ENCODE peak calls at places on chromosomes 5 and 9, in four cellular contexts. One of them, this sample, is unnamed.

GRCh38 chr5:310941-311434 is 10.5 kb upstream of the AHRR start:
- DNase-seq in DMS 273 treated with DMSO at 0.1 percent for 48 hours: no peak
- DNase-seq in left cardiac atrium: no peak
- DNase-seq in GM19239: no peak
- DNase-seq in this sample: no peak

GRCh38 chr9:96556701-96557461 is 62.8 kb downstream of the CDC14B start:
- DNase-seq in DMS 273 treated with DMSO at 0.1 percent for 48 hours: no peak
- DNase-seq in left cardiac atrium: peak; percentile 27
- DNase-seq in GM19239: no peak
- DNase-seq in this sample: peak; percentile 42

GRCh38 chr5:34517249-34517648 is 138.9 kb upstream of the RAI14 start:
- DNase-seq in DMS 273 treated with DMSO at 0.1 percent for 48 hours: no peak
- DNase-seq in left cardiac atrium: no peak
- DNase-seq in GM19239: no peak
- DNase-seq in this sample: no peak

GRCh38 chr9:97038551-97038908 is 412 bp downstream of the CTSV start:
- DNase-seq in DMS 273 treated with DMSO at 0.1 percent for 48 hours: no peak
- DNase-seq in left cardiac atrium: no peak
- DNase-seq in GM19239: no peak
- DNase-seq in this sample: no peak

GRCh38 chr9:38417003-38417965 is 7.0 kb downstream of the IGFBPL1 start:
- DNase-seq in DMS 273 treated with DMSO at 0.1 percent for 48 hours: no peak
- DNase-seq in left cardiac atrium: no peak
- DNase-seq in GM19239: no peak
- DNase-seq in this sample: no peak

GRCh38 chr9:93007529-93008058 is 50.9 kb upstream of the SUSD3 start:
- DNase-seq in DMS 273 treated with DMSO at 0.1 percent for 48 hours: no peak
- DNase-seq in left cardiac atrium: no peak
- DNase-seq in GM19239: no peak
- DNase-seq in this sample: no peak

GRCh38 chr5:154444559-154445421 is 1.0 kb upstream of the SAP30L start:
- DNase-seq in DMS 273 treated with DMSO at 0.1 percent for 48 hours: no peak
- DNase-seq in left cardiac atrium: no peak
- DNase-seq in GM19239: no peak
- DNase-seq in this sample: no peak

GRCh38 chr9:91580136-91580535 is 156.5 kb upstream of the NFIL3 start:
- DNase-seq in DMS 273 treated with DMSO at 0.1 percent for 48 hours: no peak
- DNase-seq in left cardiac atrium: no peak
- DNase-seq in GM19239: no peak
- DNase-seq in this sample: no peak

GRCh38 chr9:93164085-93164484 is 19.9 kb upstream of the WNK2 start:
- DNase-seq in DMS 273 treated with DMSO at 0.1 percent for 48 hours: no peak
- DNase-seq in left cardiac atrium: no peak
- DNase-seq in GM19239: no peak
- DNase-seq in this sample: no peak

GRCh38 chr5:178467261-178468195 is 122.7 kb downstream of the COL23A1 start:
- DNase-seq in DMS 273 treated with DMSO at 0.1 percent for 48 hours: no peak
- DNase-seq in left cardiac atrium: peak; percentile 59
- DNase-seq in GM19239: no peak
- DNase-seq in this sample: peak; percentile 74

GRCh38 chr5:32309766-32310165 is 3.0 kb downstream of the MTMR12 start:
- DNase-seq in DMS 273 treated with DMSO at 0.1 percent for 48 hours: no peak
- DNase-seq in left cardiac atrium: no peak
- DNase-seq in GM19239: no peak
- DNase-seq in this sample: no peak

GRCh38 chr9:108517591-108518365 is 338.0 kb downstream of the ACTL7B start:
- DNase-seq in DMS 273 treated with DMSO at 0.1 percent for 48 hours: no peak
- DNase-seq in left cardiac atrium: no peak
- DNase-seq in GM19239: no peak
- DNase-seq in this sample: no peak

GRCh38 chr5:150672237-150672883 is 11.3 kb downstream of the MYOZ3 start:
- DNase-seq in DMS 273 treated with DMSO at 0.1 percent for 48 hours: no peak
- DNase-seq in left cardiac atrium: peak; percentile 66
- DNase-seq in GM19239: no peak
- DNase-seq in this sample: peak; percentile 67

GRCh38 chr9:121326130-121326838 is 43.8 kb downstream of the STOM start:
- DNase-seq in DMS 273 treated with DMSO at 0.1 percent for 48 hours: no peak
- DNase-seq in left cardiac atrium: peak; percentile 95
- DNase-seq in GM19239: no peak
- DNase-seq in this sample: peak; percentile 93

GRCh38 chr9:89022902-89023301 is 31.6 kb downstream of the S1PR3 start:
- DNase-seq in DMS 273 treated with DMSO at 0.1 percent for 48 hours: no peak
- DNase-seq in left cardiac atrium: peak; percentile 49
- DNase-seq in GM19239: no peak
- DNase-seq in this sample: no peak

GRCh38 chr5:123207852-123208251 is 118.8 kb downstream of the PRDM6 start:
- DNase-seq in DMS 273 treated with DMSO at 0.1 percent for 48 hours: no peak
- DNase-seq in left cardiac atrium: no peak
- DNase-seq in GM19239: no peak
- DNase-seq in this sample: no peak

GRCh38 chr9:111828193-111828592 is 33.5 kb upstream of the SHOC1 start:
- DNase-seq in DMS 273 treated with DMSO at 0.1 percent for 48 hours: no peak
- DNase-seq in left cardiac atrium: no peak
- DNase-seq in GM19239: no peak
- DNase-seq in this sample: no peak

GRCh38 chr9:130129425-130130061 is 42.7 kb upstream of the NCS1 start:
- DNase-seq in DMS 273 treated with DMSO at 0.1 percent for 48 hours: no peak
- DNase-seq in left cardiac atrium: no peak
- DNase-seq in GM19239: no peak
- DNase-seq in this sample: no peak

GRCh38 chr9:72442212-72442607 is 77.2 kb upstream of the ZFAND5 start:
- DNase-seq in DMS 273 treated with DMSO at 0.1 percent for 48 hours: no peak
- DNase-seq in left cardiac atrium: no peak
- DNase-seq in GM19239: no peak
- DNase-seq in this sample: no peak

GRCh38 chr5:178940569-178941360 is at the start of gene ZNF454:
- DNase-seq in DMS 273 treated with DMSO at 0.1 percent for 48 hours: peak; percentile 79
- DNase-seq in left cardiac atrium: peak; percentile 95
- DNase-seq in GM19239: no peak
- DNase-seq in this sample: peak; percentile 95

GRCh38 chr9:130172161-130172857 is at the start of gene NCS1:
- DNase-seq in DMS 273 treated with DMSO at 0.1 percent for 48 hours: no peak
- DNase-seq in left cardiac atrium: peak; percentile 80
- DNase-seq in GM19239: peak; percentile 61
- DNase-seq in this sample: peak; percentile 84

GRCh38 chr5:978051-978450 is 30.6 kb upstream of the NKD2 start:
- DNase-seq in DMS 273 treated with DMSO at 0.1 percent for 48 hours: no peak
- DNase-seq in left cardiac atrium: no peak
- DNase-seq in GM19239: no peak
- DNase-seq in this sample: peak; percentile 21

GRCh38 chr5:4880304-4880741 is 259.8 kb upstream of the ADAMTS16 start:
- DNase-seq in DMS 273 treated with DMSO at 0.1 percent for 48 hours: no peak
- DNase-seq in left cardiac atrium: no peak
- DNase-seq in GM19239: no peak
- DNase-seq in this sample: no peak

GRCh38 chr9:74942801-74943200 is 9.9 kb downstream of the C9orf40 start:
- DNase-seq in DMS 273 treated with DMSO at 0.1 percent for 48 hours: no peak
- DNase-seq in left cardiac atrium: no peak
- DNase-seq in GM19239: no peak
- DNase-seq in this sample: no peak

GRCh38 chr5:107524111-107524510 is 146.6 kb downstream of the EFNA5 start:
- DNase-seq in DMS 273 treated with DMSO at 0.1 percent for 48 hours: no peak
- DNase-seq in left cardiac atrium: no peak
- DNase-seq in GM19239: no peak
- DNase-seq in this sample: no peak

GRCh38 chr9:99778308-99778707 is 43.4 kb upstream of the NR4A3 start:
- DNase-seq in DMS 273 treated with DMSO at 0.1 percent for 48 hours: no peak
- DNase-seq in left cardiac atrium: no peak
- DNase-seq in GM19239: no peak
- DNase-seq in this sample: no peak

GRCh38 chr5:177537389-177538361 is 16.7 kb downstream of the FAM193B start:
- DNase-seq in DMS 273 treated with DMSO at 0.1 percent for 48 hours: no peak
- DNase-seq in left cardiac atrium: peak; percentile 53
- DNase-seq in GM19239: no peak
- DNase-seq in this sample: peak; percentile 64

GRCh38 chr9:26802921-26803320 is 89.7 kb downstream of the CAAP1 start:
- DNase-seq in DMS 273 treated with DMSO at 0.1 percent for 48 hours: no peak
- DNase-seq in left cardiac atrium: no peak
- DNase-seq in GM19239: no peak
- DNase-seq in this sample: no peak

GRCh38 chr5:145237843-145238242 is 597.3 kb downstream of the PRELID2 start:
- DNase-seq in DMS 273 treated with DMSO at 0.1 percent for 48 hours: no peak
- DNase-seq in left cardiac atrium: no peak
- DNase-seq in GM19239: no peak
- DNase-seq in this sample: no peak

GRCh38 chr9:31745468-31745867 is 639.0 kb upstream of the ACO1 start:
- DNase-seq in DMS 273 treated with DMSO at 0.1 percent for 48 hours: no peak
- DNase-seq in left cardiac atrium: no peak
- DNase-seq in GM19239: no peak
- DNase-seq in this sample: no peak

GRCh38 chr5:133538718-133539117 is 73.6 kb downstream of the FSTL4 start:
- DNase-seq in DMS 273 treated with DMSO at 0.1 percent for 48 hours: no peak
- DNase-seq in left cardiac atrium: no peak
- DNase-seq in GM19239: no peak
- DNase-seq in this sample: no peak

GRCh38 chr5:33271606-33272005 is 169.2 kb upstream of the TARS1 start:
- DNase-seq in DMS 273 treated with DMSO at 0.1 percent for 48 hours: no peak
- DNase-seq in left cardiac atrium: no peak
- DNase-seq in GM19239: no peak
- DNase-seq in this sample: no peak

GRCh38 chr5:179680014-179680779 is 637 bp downstream of the CBY3 start:
- DNase-seq in DMS 273 treated with DMSO at 0.1 percent for 48 hours: no peak
- DNase-seq in left cardiac atrium: no peak
- DNase-seq in GM19239: no peak
- DNase-seq in this sample: no peak

GRCh38 chr9:81602887-81603680 is 86.3 kb downstream of the TLE1 start:
- DNase-seq in DMS 273 treated with DMSO at 0.1 percent for 48 hours: no peak
- DNase-seq in left cardiac atrium: no peak
- DNase-seq in GM19239: no peak
- DNase-seq in this sample: no peak

GRCh38 chr5:119269061-119269579 is 86.7 kb upstream of the TNFAIP8 start:
- DNase-seq in DMS 273 treated with DMSO at 0.1 percent for 48 hours: no peak
- DNase-seq in left cardiac atrium: no peak
- DNase-seq in GM19239: no peak
- DNase-seq in this sample: peak; percentile 62

GRCh38 chr9:120366646-120367019 is 213.3 kb downstream of the CDK5RAP2 start:
- DNase-seq in DMS 273 treated with DMSO at 0.1 percent for 48 hours: no peak
- DNase-seq in left cardiac atrium: peak; percentile 60
- DNase-seq in GM19239: no peak
- DNase-seq in this sample: no peak

GRCh38 chr9:134301387-134302129 is 24.7 kb upstream of the RXRA start:
- DNase-seq in DMS 273 treated with DMSO at 0.1 percent for 48 hours: no peak
- DNase-seq in left cardiac atrium: peak; percentile 5
- DNase-seq in GM19239: peak; percentile 47
- DNase-seq in this sample: peak; percentile 31

GRCh38 chr5:160539431-160539830 is 117.8 kb downstream of the PTTG1 start:
- DNase-seq in DMS 273 treated with DMSO at 0.1 percent for 48 hours: no peak
- DNase-seq in left cardiac atrium: no peak
- DNase-seq in GM19239: no peak
- DNase-seq in this sample: no peak

GRCh38 chr5:110333384-110333783 is 393.1 kb downstream of the TMEM232 start:
- DNase-seq in DMS 273 treated with DMSO at 0.1 percent for 48 hours: no peak
- DNase-seq in left cardiac atrium: no peak
- DNase-seq in GM19239: no peak
- DNase-seq in this sample: no peak

GRCh38 chr9:14358523-14358922 is 44.6 kb upstream of the NFIB start:
- DNase-seq in DMS 273 treated with DMSO at 0.1 percent for 48 hours: no peak
- DNase-seq in left cardiac atrium: no peak
- DNase-seq in GM19239: no peak
- DNase-seq in this sample: no peak